ENCODE peak calls at places on chromosomes 7 and 10, in seven cellular contexts. I is stimulated activated naive B cell treated with anti-CD40 and anti-IgM and Interleukin-4, amounts not matched to agents 10 μg/mL and 1 μg/mL and 100 μg/mL, for 72 hours; Z is NCI-H1092; O is GM13976; X is activated CD8-positive, alpha-beta memory T cell treated with anti-CD3 and anti-CD28 coated beads, Interleukin-2, amount 50 U/mL, for 4 hours; K is fibroblast of lung; H is memory B cell. R is an unnamed sample.
A peak's percentile ranks its signal among the peaks of the same experiment; 100 is the strongest.

GRCh38 chr7:92781117-92781720 is 55.2 kb downstream of the CDK6 start:
- DNase-seq in I (no peak), Z (no peak), O (no peak), X (no peak), K (peak; percentile 53), H (no peak), R (no peak)

GRCh38 chr7:111752022-111752582 is 189.8 kb upstream of the IMMP2L start:
- DNase-seq in I (peak; percentile 17), Z (peak; percentile 26), O (peak; percentile 60), X (peak; percentile 33), K (peak; percentile 61), H (peak; percentile 17), R (peak; percentile 47)

GRCh38 chr10:22833781-22834180 is 94.1 kb upstream of the ARMC3 start:
- DNase-seq in I (no peak), Z (no peak), O (no peak), X (no peak), K (no peak), H (no peak), R (no peak)

GRCh38 chr10:107913317-107914294 is 749.1 kb upstream of the SORCS1 start:
- DNase-seq in I (no peak), Z (no peak), O (no peak), X (no peak), K (no peak), H (no peak), R (no peak)

GRCh38 chr10:11863353-11864105 is 40.4 kb downstream of the PROSER2 start:
- DNase-seq in I (no peak), Z (no peak), O (peak; percentile 74), X (no peak), K (no peak), H (peak; percentile 12), R (no peak)

GRCh38 chr7:91883676-91884362 is 3.3 kb upstream of the MTERF1 start:
- DNase-seq in I (no peak), Z (no peak), O (no peak), X (no peak), K (no peak), H (no peak), R (no peak)

GRCh38 chr10:86339226-86339865 is 27.2 kb downstream of the GRID1 start:
- DNase-seq in I (no peak), Z (no peak), O (no peak), X (peak; percentile 3), K (no peak), H (no peak), R (no peak)

GRCh38 chr10:43305881-43306280 is 39.0 kb upstream of the RASGEF1A start:
- DNase-seq in I (no peak), Z (no peak), O (no peak), X (no peak), K (no peak), H (no peak), R (no peak)

GRCh38 chr7:143408686-143409551 is at the start of gene EPHA1:
- DNase-seq in I (no peak), Z (no peak), O (no peak), X (peak; percentile 59), K (no peak), H (peak; percentile 25), R (no peak)

GRCh38 chr10:24118246-24118645 is 90.7 kb upstream of the KIAA1217 start:
- DNase-seq in I (no peak), Z (no peak), O (no peak), X (no peak), K (peak; percentile 1), H (no peak), R (no peak)

GRCh38 chr10:99906470-99906869 is 103.3 kb downstream of the DNMBP start:
- DNase-seq in I (no peak), Z (no peak), O (no peak), X (no peak), K (peak; percentile 88), H (no peak), R (peak; percentile 29)

GRCh38 chr10:132690821-132691610 is 94.9 kb downstream of the NKX6-2 start:
- DNase-seq in I (no peak), Z (no peak), O (no peak), X (no peak), K (no peak), H (no peak), R (no peak)